ENCODE peak calls at places on chromosomes 4 and X, in seven cellular contexts. G, A, C, Y, Z, T and X are unnamed samples.
A peak's percentile ranks its signal among the peaks of the same experiment; 100 is the strongest.

GRCh38 chr4:24657768-24658617 is 73.6 kb upstream of the DHX15 start:
- DNase-seq in G (no peak), A (peak; percentile 94), C (no peak), Y (no peak), Z (no peak), T (no peak), X (no peak)

GRCh38 chr4:9762823-9763475 is 18.5 kb upstream of the DRD5 start:
- DNase-seq in G (peak; percentile 46), A (peak; percentile 72), C (no peak), Y (peak; percentile 51), Z (peak; percentile 75), T (no peak), X (no peak)

GRCh38 chr4:54783402-54784110 is 125.8 kb downstream of the KIT start:
- DNase-seq in G (no peak), A (no peak), C (no peak), Y (no peak), Z (no peak), T (no peak), X (no peak)

GRCh38 chr4:145440292-145441007 is 41.2 kb upstream of the SMAD1 start:
- DNase-seq in G (no peak), A (peak; percentile 63), C (no peak), Y (no peak), Z (no peak), T (no peak), X (no peak)

GRCh38 chr4:162793571-162793970 is 373.1 kb downstream of the NAF1 start:
- DNase-seq in G (no peak), A (no peak), C (no peak), Y (no peak), Z (no peak), T (no peak), X (no peak)

GRCh38 chr4:6461301-6462165 is 10.9 kb downstream of the PPP2R2C start:
- DNase-seq in G (no peak), A (no peak), C (no peak), Y (no peak), Z (peak; percentile 33), T (no peak), X (peak; percentile 49)

GRCh38 chr4:5955201-5955821 is 62.4 kb upstream of the CRMP1 start:
- DNase-seq in G (no peak), A (no peak), C (no peak), Y (no peak), Z (peak; percentile 61), T (no peak), X (no peak)

GRCh38 chrX:119477812-119478232 is 9.6 kb downstream of the SLC25A5 start:
- DNase-seq in G (peak; percentile 47), A (no peak), C (no peak), Y (peak; percentile 20), Z (no peak), T (no peak), X (no peak)

GRCh38 chrX:34382416-34382815 is 250.3 kb upstream of the FAM47A start:
- DNase-seq in G (no peak), A (peak; percentile 31), C (no peak), Y (no peak), Z (no peak), T (no peak), X (no peak)